ENCODE peak calls at places on chromosomes 16 and 17, in seven cellular contexts. G is EL; F is NAMALWA; O is CD8-positive, alpha-beta T cell; T is dermis blood vessel endothelial cell; E is T-helper 22 cell; P is NCI-H345. A is an unnamed sample.

GRCh38 chr17:43791589-43791988 is 11.4 kb downstream of the CFAP97D1 start:
- DNase-seq in T (peak), P (peak), F (peak), G (peak), E (no peak), O (no peak), A (no peak)

GRCh38 chr17:5422505-5422904 is 2.5 kb downstream of the RPAIN start:
- DNase-seq in P (no peak), G (peak), E (no peak), F (no peak), O (no peak), T (peak), A (no peak)

GRCh38 chr16:53220585-53220984 is 165.8 kb downstream of the CHD9 start:
- DNase-seq in G (peak), E (no peak), F (peak), P (no peak), O (no peak), T (peak), A (no peak)

GRCh38 chr17:82346342-82347300 is 12.4 kb upstream of the TEX19 start:
- DNase-seq in E (no peak), G (no peak), O (no peak), F (peak), P (no peak), T (no peak), A (no peak)

GRCh38 chr17:40459646-40460584 is 16.7 kb downstream of the IGFBP4 start:
- DNase-seq in T (no peak), G (no peak), P (no peak), O (no peak), F (no peak), E (no peak), A (no peak)

GRCh38 chr17:41406205-41406604 is 8.8 kb upstream of the KRT31 start:
- DNase-seq in G (no peak), O (no peak), E (no peak), F (no peak), P (no peak), T (no peak), A (no peak)

GRCh38 chr17:63433746-63434591 is 12.1 kb downstream of the CYB561 start:
- DNase-seq in E (no peak), T (no peak), O (no peak), F (no peak), G (peak), P (no peak), A (no peak)

GRCh38 chr17:50675190-50675589 is 32.5 kb downstream of the ANKRD40 start:
- DNase-seq in T (no peak), E (no peak), O (no peak), P (no peak), F (no peak), G (no peak), A (no peak)

GRCh38 chr17:28030386-28030785 is 12.1 kb upstream of the NLK start:
- DNase-seq in T (no peak), F (no peak), O (no peak), G (no peak), E (no peak), P (peak), A (no peak)

GRCh38 chr16:7313170-7313569 is 19.5 kb upstream of the RBFOX1 start:
- DNase-seq in O (no peak), T (no peak), P (no peak), E (no peak), F (peak), G (no peak), A (no peak)

GRCh38 chr17:72719582-72720493 is 372.6 kb downstream of the SLC39A11 start:
- DNase-seq in T (no peak), G (no peak), F (no peak), E (peak), P (no peak), O (peak), A (no peak)

GRCh38 chr17:51507444-51507843 is 247.1 kb downstream of the UTP18 start:
- DNase-seq in T (no peak), P (no peak), F (no peak), E (no peak), G (no peak), O (no peak), A (no peak)

GRCh38 chr17:13776027-13776551 is 174.4 kb upstream of the HS3ST3A1 start:
- DNase-seq in F (no peak), E (no peak), T (no peak), O (no peak), P (no peak), G (no peak), A (no peak)

GRCh38 chr17:43740541-43740940 is 18.1 kb downstream of the SOST start:
- DNase-seq in F (no peak), E (no peak), G (peak), P (no peak), T (no peak), O (no peak), A (no peak)

GRCh38 chr17:21200590-21201301 is 13.2 kb downstream of the TMEM11 start:
- DNase-seq in T (no peak), E (no peak), G (no peak), O (no peak), F (no peak), P (no peak), A (no peak)